ENCODE peak calls at places on chromosomes 7 and 10, in seven cellular contexts. One of them, this sample, is unnamed.

GRCh38 chr10:56823849-56824248 is 462.8 kb upstream of the ZWINT start:
- DNase-seq in naive thymus-derived CD8-positive, alpha-beta T cell: no peak
- DNase-seq in fibroblast of lung: no peak
- DNase-seq in HTR-8/SVneo: no peak
- DNase-seq in AG10803: no peak
- DNase-seq in effector memory CD8-positive, alpha-beta T cell: no peak
- DNase-seq in stimulated activated CD8-positive, alpha-beta memory T cell treated with anti-CD3 and anti-CD28 coated beads, Interleukin-4, amount 100 ng/mL, for 4 hours: no peak
- DNase-seq in this sample: no peak

GRCh38 chr7:7183061-7183832 is 903 bp downstream of the C1GALT1 start:
- DNase-seq in effector memory CD8-positive, alpha-beta T cell: peak
- DNase-seq in HTR-8/SVneo: peak
- DNase-seq in AG10803: peak
- DNase-seq in naive thymus-derived CD8-positive, alpha-beta T cell: peak
- DNase-seq in stimulated activated CD8-positive, alpha-beta memory T cell treated with anti-CD3 and anti-CD28 coated beads, Interleukin-4, amount 100 ng/mL, for 4 hours: no peak
- DNase-seq in fibroblast of lung: peak
- DNase-seq in this sample: peak

GRCh38 chr10:110783509-110784103 is 88.1 kb upstream of the PDCD4 start:
- DNase-seq in stimulated activated CD8-positive, alpha-beta memory T cell treated with anti-CD3 and anti-CD28 coated beads, Interleukin-4, amount 100 ng/mL, for 4 hours: peak
- DNase-seq in effector memory CD8-positive, alpha-beta T cell: peak
- DNase-seq in fibroblast of lung: no peak
- DNase-seq in HTR-8/SVneo: no peak
- DNase-seq in AG10803: peak
- DNase-seq in naive thymus-derived CD8-positive, alpha-beta T cell: peak
- DNase-seq in this sample: no peak

GRCh38 chr10:121596668-121597503 is 1.4 kb downstream of the FGFR2 start:
- DNase-seq in fibroblast of lung: no peak
- DNase-seq in stimulated activated CD8-positive, alpha-beta memory T cell treated with anti-CD3 and anti-CD28 coated beads, Interleukin-4, amount 100 ng/mL, for 4 hours: no peak
- DNase-seq in effector memory CD8-positive, alpha-beta T cell: no peak
- DNase-seq in HTR-8/SVneo: no peak
- DNase-seq in AG10803: no peak
- DNase-seq in naive thymus-derived CD8-positive, alpha-beta T cell: no peak
- DNase-seq in this sample: no peak

GRCh38 chr10:78549536-78549935 is 515.9 kb downstream of the RPS24 start:
- DNase-seq in AG10803: no peak
- DNase-seq in HTR-8/SVneo: no peak
- DNase-seq in effector memory CD8-positive, alpha-beta T cell: no peak
- DNase-seq in stimulated activated CD8-positive, alpha-beta memory T cell treated with anti-CD3 and anti-CD28 coated beads, Interleukin-4, amount 100 ng/mL, for 4 hours: no peak
- DNase-seq in naive thymus-derived CD8-positive, alpha-beta T cell: no peak
- DNase-seq in fibroblast of lung: no peak
- DNase-seq in this sample: no peak

GRCh38 chr7:151275813-151276577 is 27.5 kb upstream of the SMARCD3 start:
- DNase-seq in naive thymus-derived CD8-positive, alpha-beta T cell: no peak
- DNase-seq in HTR-8/SVneo: no peak
- DNase-seq in effector memory CD8-positive, alpha-beta T cell: peak
- DNase-seq in stimulated activated CD8-positive, alpha-beta memory T cell treated with anti-CD3 and anti-CD28 coated beads, Interleukin-4, amount 100 ng/mL, for 4 hours: no peak
- DNase-seq in AG10803: no peak
- DNase-seq in fibroblast of lung: no peak
- DNase-seq in this sample: peak

GRCh38 chr7:36310897-36311296 is 78.8 kb upstream of the ANLN start:
- DNase-seq in naive thymus-derived CD8-positive, alpha-beta T cell: no peak
- DNase-seq in effector memory CD8-positive, alpha-beta T cell: no peak
- DNase-seq in fibroblast of lung: no peak
- DNase-seq in stimulated activated CD8-positive, alpha-beta memory T cell treated with anti-CD3 and anti-CD28 coated beads, Interleukin-4, amount 100 ng/mL, for 4 hours: no peak
- DNase-seq in HTR-8/SVneo: no peak
- DNase-seq in AG10803: no peak
- DNase-seq in this sample: no peak

GRCh38 chr10:20007426-20007825 is 191.2 kb downstream of the PLXDC2 start:
- DNase-seq in naive thymus-derived CD8-positive, alpha-beta T cell: no peak
- DNase-seq in fibroblast of lung: peak
- DNase-seq in stimulated activated CD8-positive, alpha-beta memory T cell treated with anti-CD3 and anti-CD28 coated beads, Interleukin-4, amount 100 ng/mL, for 4 hours: no peak
- DNase-seq in effector memory CD8-positive, alpha-beta T cell: no peak
- DNase-seq in AG10803: no peak
- DNase-seq in HTR-8/SVneo: no peak
- DNase-seq in this sample: no peak

GRCh38 chr7:132751282-132751647 is 175.0 kb upstream of the PLXNA4 start:
- DNase-seq in AG10803: no peak
- DNase-seq in HTR-8/SVneo: no peak
- DNase-seq in stimulated activated CD8-positive, alpha-beta memory T cell treated with anti-CD3 and anti-CD28 coated beads, Interleukin-4, amount 100 ng/mL, for 4 hours: no peak
- DNase-seq in effector memory CD8-positive, alpha-beta T cell: no peak
- DNase-seq in naive thymus-derived CD8-positive, alpha-beta T cell: no peak
- DNase-seq in fibroblast of lung: no peak
- DNase-seq in this sample: peak

GRCh38 chr10:122301055-122301810 is 30.1 kb downstream of the BTBD16 start:
- DNase-seq in stimulated activated CD8-positive, alpha-beta memory T cell treated with anti-CD3 and anti-CD28 coated beads, Interleukin-4, amount 100 ng/mL, for 4 hours: no peak
- DNase-seq in effector memory CD8-positive, alpha-beta T cell: no peak
- DNase-seq in AG10803: peak
- DNase-seq in naive thymus-derived CD8-positive, alpha-beta T cell: no peak
- DNase-seq in HTR-8/SVneo: no peak
- DNase-seq in fibroblast of lung: peak
- DNase-seq in this sample: peak

GRCh38 chr10:79443338-79444242 is 1.8 kb downstream of the ZCCHC24 start:
- DNase-seq in AG10803: no peak
- DNase-seq in naive thymus-derived CD8-positive, alpha-beta T cell: no peak
- DNase-seq in HTR-8/SVneo: no peak
- DNase-seq in fibroblast of lung: peak
- DNase-seq in effector memory CD8-positive, alpha-beta T cell: no peak
- DNase-seq in stimulated activated CD8-positive, alpha-beta memory T cell treated with anti-CD3 and anti-CD28 coated beads, Interleukin-4, amount 100 ng/mL, for 4 hours: no peak
- DNase-seq in this sample: peak

GRCh38 chr7:28410628-28411578 is 1.4 kb upstream of the CREB5 start:
- DNase-seq in AG10803: no peak
- DNase-seq in stimulated activated CD8-positive, alpha-beta memory T cell treated with anti-CD3 and anti-CD28 coated beads, Interleukin-4, amount 100 ng/mL, for 4 hours: no peak
- DNase-seq in fibroblast of lung: peak
- DNase-seq in naive thymus-derived CD8-positive, alpha-beta T cell: no peak
- DNase-seq in HTR-8/SVneo: no peak
- DNase-seq in effector memory CD8-positive, alpha-beta T cell: no peak
- DNase-seq in this sample: peak

GRCh38 chr7:54109501-54109900 is 432.7 kb upstream of the VSTM2A start:
- DNase-seq in effector memory CD8-positive, alpha-beta T cell: no peak
- DNase-seq in HTR-8/SVneo: no peak
- DNase-seq in stimulated activated CD8-positive, alpha-beta memory T cell treated with anti-CD3 and anti-CD28 coated beads, Interleukin-4, amount 100 ng/mL, for 4 hours: no peak
- DNase-seq in AG10803: no peak
- DNase-seq in fibroblast of lung: no peak
- DNase-seq in naive thymus-derived CD8-positive, alpha-beta T cell: no peak
- DNase-seq in this sample: no peak

GRCh38 chr10:89342219-89342966 is 14.6 kb downstream of the IFIT3 start:
- DNase-seq in HTR-8/SVneo: peak
- DNase-seq in naive thymus-derived CD8-positive, alpha-beta T cell: no peak
- DNase-seq in stimulated activated CD8-positive, alpha-beta memory T cell treated with anti-CD3 and anti-CD28 coated beads, Interleukin-4, amount 100 ng/mL, for 4 hours: no peak
- DNase-seq in AG10803: peak
- DNase-seq in effector memory CD8-positive, alpha-beta T cell: no peak
- DNase-seq in fibroblast of lung: peak
- DNase-seq in this sample: peak

GRCh38 chr7:140403878-140404564 is at the start of gene RAB19:
- DNase-seq in HTR-8/SVneo: no peak
- DNase-seq in effector memory CD8-positive, alpha-beta T cell: peak
- DNase-seq in naive thymus-derived CD8-positive, alpha-beta T cell: peak
- DNase-seq in AG10803: no peak
- DNase-seq in stimulated activated CD8-positive, alpha-beta memory T cell treated with anti-CD3 and anti-CD28 coated beads, Interleukin-4, amount 100 ng/mL, for 4 hours: peak
- DNase-seq in fibroblast of lung: no peak
- DNase-seq in this sample: peak

GRCh38 chr10:97823734-97824133 is 25.9 kb upstream of the GOLGA7B start:
- DNase-seq in stimulated activated CD8-positive, alpha-beta memory T cell treated with anti-CD3 and anti-CD28 coated beads, Interleukin-4, amount 100 ng/mL, for 4 hours: no peak
- DNase-seq in fibroblast of lung: no peak
- DNase-seq in HTR-8/SVneo: no peak
- DNase-seq in naive thymus-derived CD8-positive, alpha-beta T cell: no peak
- DNase-seq in effector memory CD8-positive, alpha-beta T cell: no peak
- DNase-seq in AG10803: no peak
- DNase-seq in this sample: no peak

GRCh38 chr7:82410461-82410860 is 33.1 kb downstream of the CACNA2D1 start:
- DNase-seq in stimulated activated CD8-positive, alpha-beta memory T cell treated with anti-CD3 and anti-CD28 coated beads, Interleukin-4, amount 100 ng/mL, for 4 hours: no peak
- DNase-seq in fibroblast of lung: no peak
- DNase-seq in AG10803: no peak
- DNase-seq in effector memory CD8-positive, alpha-beta T cell: no peak
- DNase-seq in naive thymus-derived CD8-positive, alpha-beta T cell: no peak
- DNase-seq in HTR-8/SVneo: no peak
- DNase-seq in this sample: no peak

GRCh38 chr7:27099224-27099838 is 3.2 kb downstream of the HOXA2 start:
- DNase-seq in effector memory CD8-positive, alpha-beta T cell: no peak
- DNase-seq in AG10803: no peak
- DNase-seq in HTR-8/SVneo: no peak
- DNase-seq in stimulated activated CD8-positive, alpha-beta memory T cell treated with anti-CD3 and anti-CD28 coated beads, Interleukin-4, amount 100 ng/mL, for 4 hours: no peak
- DNase-seq in naive thymus-derived CD8-positive, alpha-beta T cell: no peak
- DNase-seq in fibroblast of lung: peak
- DNase-seq in this sample: no peak

GRCh38 chr7:121079425-121080169 is 91.1 kb downstream of the CPED1 start:
- DNase-seq in AG10803: peak
- DNase-seq in naive thymus-derived CD8-positive, alpha-beta T cell: no peak
- DNase-seq in fibroblast of lung: peak
- DNase-seq in stimulated activated CD8-positive, alpha-beta memory T cell treated with anti-CD3 and anti-CD28 coated beads, Interleukin-4, amount 100 ng/mL, for 4 hours: no peak
- DNase-seq in HTR-8/SVneo: no peak
- DNase-seq in effector memory CD8-positive, alpha-beta T cell: no peak
- DNase-seq in this sample: no peak

GRCh38 chr7:46583606-46584005 is 662.5 kb upstream of the IGFBP3 start:
- DNase-seq in stimulated activated CD8-positive, alpha-beta memory T cell treated with anti-CD3 and anti-CD28 coated beads, Interleukin-4, amount 100 ng/mL, for 4 hours: no peak
- DNase-seq in effector memory CD8-positive, alpha-beta T cell: no peak
- DNase-seq in naive thymus-derived CD8-positive, alpha-beta T cell: no peak
- DNase-seq in fibroblast of lung: peak
- DNase-seq in HTR-8/SVneo: no peak
- DNase-seq in AG10803: peak
- DNase-seq in this sample: no peak

GRCh38 chr7:41148521-41148951 is 554.4 kb downstream of the INHBA start:
- DNase-seq in effector memory CD8-positive, alpha-beta T cell: no peak
- DNase-seq in HTR-8/SVneo: peak
- DNase-seq in fibroblast of lung: peak
- DNase-seq in AG10803: peak
- DNase-seq in naive thymus-derived CD8-positive, alpha-beta T cell: no peak
- DNase-seq in stimulated activated CD8-positive, alpha-beta memory T cell treated with anti-CD3 and anti-CD28 coated beads, Interleukin-4, amount 100 ng/mL, for 4 hours: no peak
- DNase-seq in this sample: no peak

GRCh38 chr10:100656479-100656878 is 88.9 kb upstream of the PAX2 start:
- DNase-seq in AG10803: no peak
- DNase-seq in HTR-8/SVneo: peak
- DNase-seq in fibroblast of lung: peak
- DNase-seq in effector memory CD8-positive, alpha-beta T cell: no peak
- DNase-seq in naive thymus-derived CD8-positive, alpha-beta T cell: no peak
- DNase-seq in stimulated activated CD8-positive, alpha-beta memory T cell treated with anti-CD3 and anti-CD28 coated beads, Interleukin-4, amount 100 ng/mL, for 4 hours: no peak
- DNase-seq in this sample: no peak

GRCh38 chr10:103888113-103888841 is 29.7 kb downstream of the STN1 start:
- DNase-seq in fibroblast of lung: peak
- DNase-seq in AG10803: peak
- DNase-seq in naive thymus-derived CD8-positive, alpha-beta T cell: no peak
- DNase-seq in stimulated activated CD8-positive, alpha-beta memory T cell treated with anti-CD3 and anti-CD28 coated beads, Interleukin-4, amount 100 ng/mL, for 4 hours: no peak
- DNase-seq in HTR-8/SVneo: peak
- DNase-seq in effector memory CD8-positive, alpha-beta T cell: no peak
- DNase-seq in this sample: no peak

GRCh38 chr10:132482090-132482489 is 55.5 kb upstream of the INPP5A start:
- DNase-seq in fibroblast of lung: peak
- DNase-seq in effector memory CD8-positive, alpha-beta T cell: no peak
- DNase-seq in naive thymus-derived CD8-positive, alpha-beta T cell: no peak
- DNase-seq in AG10803: peak
- DNase-seq in stimulated activated CD8-positive, alpha-beta memory T cell treated with anti-CD3 and anti-CD28 coated beads, Interleukin-4, amount 100 ng/mL, for 4 hours: no peak
- DNase-seq in HTR-8/SVneo: no peak
- DNase-seq in this sample: no peak

GRCh38 chr10:36888925-36889573 is 236.3 kb upstream of the ANKRD30A start:
- DNase-seq in stimulated activated CD8-positive, alpha-beta memory T cell treated with anti-CD3 and anti-CD28 coated beads, Interleukin-4, amount 100 ng/mL, for 4 hours: no peak
- DNase-seq in fibroblast of lung: peak
- DNase-seq in AG10803: peak
- DNase-seq in naive thymus-derived CD8-positive, alpha-beta T cell: no peak
- DNase-seq in HTR-8/SVneo: peak
- DNase-seq in effector memory CD8-positive, alpha-beta T cell: no peak
- DNase-seq in this sample: no peak

GRCh38 chr7:156041398-156041797 is 229.1 kb upstream of the SHH start:
- DNase-seq in AG10803: no peak
- DNase-seq in naive thymus-derived CD8-positive, alpha-beta T cell: no peak
- DNase-seq in fibroblast of lung: no peak
- DNase-seq in stimulated activated CD8-positive, alpha-beta memory T cell treated with anti-CD3 and anti-CD28 coated beads, Interleukin-4, amount 100 ng/mL, for 4 hours: no peak
- DNase-seq in HTR-8/SVneo: no peak
- DNase-seq in effector memory CD8-positive, alpha-beta T cell: no peak
- DNase-seq in this sample: no peak